ENCODE peak calls at places on chromosomes 3 and 15, in seven cellular contexts. R is skeletal muscle cell; X is CD4-positive, CD25-positive, alpha-beta regulatory T cell; G is HuH-7.5; B is mesenchymal stem cell; A is effector memory CD4-positive, alpha-beta T cell; Y is RPMI8226. U is an unnamed sample.

GRCh38 chr3:120147072-120147871 is 53.0 kb upstream of the GSK3B start:
- DNase-seq in A (peak; percentile 17), B (no peak), X (peak; percentile 26), Y (peak; percentile 22), G (no peak), R (no peak), U (no peak)

GRCh38 chr3:143596957-143597642 is 251.2 kb downstream of the SLC9A9 start:
- DNase-seq in Y (no peak), R (no peak), A (no peak), X (no peak), B (no peak), G (no peak), U (no peak)

GRCh38 chr3:151925419-151925818 is 52.0 kb downstream of the SUCNR1 start:
- DNase-seq in Y (no peak), B (no peak), A (no peak), X (no peak), R (no peak), G (no peak), U (no peak)

GRCh38 chr3:182692685-182693084 is 100.6 kb upstream of the ATP11B start:
- DNase-seq in R (no peak), X (no peak), A (no peak), Y (no peak), G (no peak), B (peak; percentile 11), U (no peak)

GRCh38 chr3:141972394-141972793 is 96.0 kb downstream of the ATP1B3 start:
- DNase-seq in X (no peak), B (no peak), Y (no peak), G (no peak), A (no peak), R (no peak), U (no peak)

GRCh38 chr3:179093807-179094206 is 22.2 kb upstream of the ZMAT3 start:
- DNase-seq in G (no peak), X (no peak), A (no peak), R (peak; percentile 62), Y (no peak), B (peak; percentile 71), U (no peak)

GRCh38 chr3:193912621-193913178 is 223.2 kb upstream of the HES1 start:
- DNase-seq in Y (no peak), X (no peak), G (no peak), R (no peak), A (no peak), B (no peak), U (no peak)

GRCh38 chr15:26200427-26200826 is 337.3 kb upstream of the ATP10A start:
- DNase-seq in B (no peak), G (no peak), A (no peak), Y (no peak), R (no peak), X (no peak), U (no peak)

GRCh38 chr15:49686626-49687025 is 65.8 kb downstream of the DTWD1 start:
- DNase-seq in B (peak; percentile 45), A (no peak), X (no peak), R (peak; percentile 31), G (no peak), Y (no peak), U (no peak)

GRCh38 chr15:39434751-39435238 is 146.1 kb upstream of the THBS1 start:
- DNase-seq in X (no peak), G (no peak), B (no peak), Y (no peak), A (no peak), R (no peak), U (no peak)

GRCh38 chr15:101148881-101149664 is 102.8 kb downstream of the CHSY1 start:
- DNase-seq in G (no peak), B (no peak), R (no peak), A (no peak), X (no peak), Y (no peak), U (no peak)

GRCh38 chr3:167480748-167481147 is 6.9 kb upstream of the SERPINI2 start:
- DNase-seq in R (no peak), A (no peak), Y (no peak), B (no peak), G (no peak), X (no peak), U (no peak)

GRCh38 chr3:184259878-184260570 is 1.3 kb downstream of the CAMK2N2 start:
- DNase-seq in X (peak; percentile 12), Y (peak; percentile 61), B (peak; percentile 29), G (peak; percentile 60), A (no peak), R (no peak), U (no peak)

GRCh38 chr3:126349611-126350501 is 7.4 kb downstream of the KLF15 start:
- DNase-seq in B (no peak), G (no peak), R (no peak), Y (no peak), A (no peak), X (no peak), U (no peak)

GRCh38 chr3:14534379-14535191 is 5.6 kb downstream of the GRIP2 start:
- DNase-seq in X (no peak), Y (no peak), R (no peak), B (no peak), A (no peak), G (no peak), U (no peak)

GRCh38 chr3:15217011-15217671 is 11.1 kb downstream of the CAPN7 start:
- DNase-seq in Y (no peak), R (no peak), X (no peak), G (no peak), A (no peak), B (no peak), U (no peak)

GRCh38 chr3:132660056-132660744 is at the start of gene UBA5:
- DNase-seq in A (peak; percentile 51), R (peak; percentile 10), B (peak; percentile 80), Y (peak; percentile 80), G (peak; percentile 52), X (peak; percentile 61), U (peak; percentile 49)

GRCh38 chr3:56125358-56126005 is 342.8 kb downstream of the ERC2 start:
- DNase-seq in G (no peak), A (no peak), R (no peak), B (peak; percentile 86), X (no peak), Y (peak; percentile 16), U (peak; percentile 80)

GRCh38 chr3:47542614-47543173 is 29.2 kb upstream of the ELP6 start:
- DNase-seq in Y (no peak), X (no peak), G (no peak), R (no peak), B (no peak), A (no peak), U (no peak)

GRCh38 chr15:22786868-22787698 is 639 bp downstream of the NIPA1 start:
- DNase-seq in X (no peak), G (peak; percentile 31), B (peak; percentile 44), A (no peak), Y (peak; percentile 54), R (no peak), U (no peak)

GRCh38 chr3:77693147-77693546 is 653.2 kb downstream of the ROBO2 start:
- DNase-seq in G (no peak), A (no peak), Y (no peak), X (no peak), B (no peak), R (no peak), U (no peak)

GRCh38 chr15:58520464-58520863 is 88.7 kb downstream of the LIPC start:
- DNase-seq in Y (no peak), X (no peak), G (no peak), R (no peak), A (no peak), B (no peak), U (no peak)

GRCh38 chr3:13520326-13520880 is 28.5 kb upstream of the FBLN2 start:
- DNase-seq in R (no peak), B (no peak), Y (no peak), A (no peak), X (no peak), G (no peak), U (no peak)

GRCh38 chr3:87270908-87271727 is 5.3 kb downstream of the POU1F1 start:
- DNase-seq in B (no peak), R (no peak), G (no peak), Y (no peak), A (no peak), X (no peak), U (no peak)

GRCh38 chr15:37015476-37015875 is 84.9 kb downstream of the MEIS2 start:
- DNase-seq in G (no peak), B (no peak), X (no peak), R (no peak), Y (no peak), A (no peak), U (no peak)

U was measured in HS-5.